ENCODE peak calls at places on chromosome 7, in eight cellular contexts. D is stomach, F is PC-3, L is OCI-LY7, T is left ventricle myocardium inferior, X is A549, V is endodermal cell, U is right atrium auricular region. C is an unnamed sample.

GRCh38 chr7:101833799-101834198 is 16.4 kb downstream of the CUX1 start:
- DNase-seq in D (no peak), X (no peak), F (no peak), V (no peak), T (no peak), U (no peak), L (no peak), C (peak; percentile 44)

GRCh38 chr7:87345166-87345927 is at the start of gene CROT:
- DNase-seq in L (peak; percentile 95), V (peak; percentile 98), U (peak; percentile 96), T (peak; percentile 98), F (peak; percentile 91), D (peak; percentile 95), X (peak; percentile 85), C (peak; percentile 98)

GRCh38 chr7:155998328-155998691 is 186.0 kb upstream of the SHH start:
- DNase-seq in X (no peak), V (peak; percentile 31), L (no peak), T (no peak), U (peak; percentile 46), D (no peak), F (no peak), C (peak; percentile 55)

GRCh38 chr7:154914580-154915380 is 88.1 kb downstream of the PAXIP1 start:
- DNase-seq in L (no peak), X (no peak), U (no peak), F (no peak), V (peak; percentile 74), D (no peak), T (no peak), C (no peak)

GRCh38 chr7:73920406-73921134 is 59.6 kb downstream of the TMEM270 start:
- DNase-seq in D (no peak), U (no peak), T (no peak), V (no peak), F (no peak), L (no peak), X (no peak), C (no peak)

GRCh38 chr7:18481776-18482175 is 13.8 kb upstream of the HDAC9 start:
- DNase-seq in U (no peak), T (no peak), V (no peak), X (no peak), L (no peak), D (no peak), F (no peak), C (no peak)

GRCh38 chr7:134368851-134369533 is 52.3 kb upstream of the SLC35B4 start:
- DNase-seq in D (peak; percentile 64), L (no peak), T (no peak), U (no peak), F (peak; percentile 95), V (no peak), X (peak; percentile 81), C (no peak)

GRCh38 chr7:125061776-125062397 is 132.3 kb upstream of the POT1 start:
- DNase-seq in L (no peak), D (no peak), F (peak; percentile 78), V (no peak), X (no peak), U (no peak), T (no peak), C (no peak)

GRCh38 chr7:23471090-23471859 is 984 bp upstream of the IGF2BP3 start:
- DNase-seq in D (no peak), V (peak; percentile 97), U (no peak), X (peak; percentile 80), L (peak; percentile 93), F (peak; percentile 78), T (no peak), C (no peak)

GRCh38 chr7:155183655-155184054 is 113.5 kb downstream of the HTR5A start:
- DNase-seq in T (no peak), F (no peak), D (no peak), L (no peak), X (no peak), V (peak; percentile 1), U (no peak), C (no peak)

GRCh38 chr7:4687956-4688355 is 5.9 kb downstream of the FOXK1 start:
- DNase-seq in D (no peak), V (no peak), F (no peak), L (no peak), T (no peak), U (no peak), X (no peak), C (no peak)

GRCh38 chr7:92836489-92837213 is at the start of gene CDK6:
- DNase-seq in D (peak; percentile 71), T (peak; percentile 64), U (no peak), L (peak; percentile 58), F (peak; percentile 62), X (peak; percentile 56), V (peak; percentile 87), C (peak; percentile 85)

GRCh38 chr7:112157072-112157471 is 49.1 kb downstream of the DOCK4 start:
- DNase-seq in D (no peak), U (no peak), F (peak; percentile 48), X (no peak), L (no peak), T (no peak), V (no peak), C (no peak)

GRCh38 chr7:108460964-108461363 is 4.7 kb upstream of the NRCAM start:
- DNase-seq in F (no peak), V (no peak), T (no peak), L (no peak), U (no peak), X (no peak), D (no peak), C (no peak)

GRCh38 chr7:32257632-32258031 is 187.4 kb upstream of the PDE1C start:
- DNase-seq in D (no peak), F (no peak), V (no peak), X (no peak), T (no peak), L (no peak), U (no peak), C (no peak)

GRCh38 chr7:131627589-131628212 is 71.3 kb upstream of the PODXL start:
- DNase-seq in L (no peak), D (no peak), X (no peak), F (no peak), V (peak; percentile 41), T (no peak), U (no peak), C (no peak)

GRCh38 chr7:135965602-135966001 is 11.6 kb downstream of the MTPN start:
- DNase-seq in L (no peak), T (no peak), F (no peak), D (no peak), U (no peak), X (no peak), V (no peak), C (no peak)

GRCh38 chr7:132450706-132451105 is 125.6 kb downstream of the PLXNA4 start:
- DNase-seq in F (no peak), L (no peak), D (no peak), T (no peak), U (no peak), V (no peak), X (no peak), C (no peak)

GRCh38 chr7:141550694-141551079 is 523 bp upstream of the AGK start:
- DNase-seq in U (no peak), L (no peak), V (peak; percentile 67), D (no peak), T (peak; percentile 19), F (no peak), X (peak; percentile 11), C (no peak)

GRCh38 chr7:123624527-123625183 is 23.0 kb downstream of the ASB15 start:
- DNase-seq in T (peak; percentile 29), F (peak; percentile 51), D (peak; percentile 66), X (peak; percentile 48), U (no peak), L (peak; percentile 67), V (peak; percentile 94), C (peak; percentile 67)

GRCh38 chr7:111990597-111990996 is 215.6 kb downstream of the DOCK4 start:
- DNase-seq in V (no peak), L (no peak), U (no peak), T (no peak), F (no peak), X (no peak), D (no peak), C (no peak)

GRCh38 chr7:15609287-15609686 is 47.5 kb upstream of the AGMO start:
- DNase-seq in L (no peak), T (no peak), F (no peak), X (no peak), U (no peak), D (no peak), V (no peak), C (no peak)

GRCh38 chr7:151512353-151512752 is 7.3 kb downstream of the RHEB start:
- DNase-seq in T (no peak), L (no peak), F (no peak), D (no peak), U (no peak), X (no peak), V (no peak), C (no peak)
- H3K4me1 ChIP-seq in T (peaks cover 87% of the 10 kb centered on the region), L (peaks cover 12% of the 10 kb centered on the region), F (peaks cover 26% of the 10 kb centered on the region), D (peaks cover 29% of the 10 kb centered on the region), U (peaks cover 79% of the 10 kb centered on the region), X (peaks cover 37% of the 10 kb centered on the region), V (no peaks in the 10 kb centered on the region), C (peaks cover 60% of the 10 kb centered on the region)

GRCh38 chr7:70761711-70762328 is 370.1 kb upstream of the GALNT17 start:
- DNase-seq in D (no peak), U (no peak), V (no peak), F (no peak), L (peak; percentile 71), T (no peak), X (no peak), C (no peak)
- H3K27ac ChIP-seq in D (no peak overlapping the region), U (no peak overlapping the region), V (no peak overlapping the region), F (no peak overlapping the region), L (no peak overlapping the region), T (no peak overlapping the region), X (no peak overlapping the region), C (no peak overlapping the region)

DNA sequence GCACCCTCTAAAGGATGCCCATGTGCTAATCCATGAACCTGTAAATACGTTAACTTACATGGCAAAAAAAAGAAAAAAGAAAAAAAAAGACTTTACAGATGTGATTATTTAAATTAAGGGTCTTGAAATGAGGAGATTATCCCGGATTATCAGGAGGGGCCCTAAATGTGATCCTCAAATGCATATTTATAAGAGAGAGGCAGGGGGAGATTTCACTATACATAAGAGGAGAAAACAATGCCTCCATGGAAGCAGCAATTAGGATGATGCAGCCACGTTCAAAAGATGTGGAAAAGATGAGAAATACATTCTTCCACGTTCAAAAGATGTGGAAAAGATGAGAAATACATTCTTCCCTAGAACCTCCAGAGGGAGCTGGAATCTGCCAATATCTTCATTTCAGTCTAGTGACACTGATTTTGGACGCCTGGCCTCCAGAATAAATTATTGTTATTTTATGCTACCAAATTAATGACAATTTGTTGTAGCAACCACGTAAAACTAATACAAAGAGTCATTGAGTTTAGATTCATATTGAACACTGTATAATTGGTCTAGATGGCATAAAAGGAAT is 328.4 kb upstream of the GNAI1 start:
- DNase-seq in L (no peak), T (no peak), X (no peak), F (peak; percentile 55), V (no peak), D (no peak), U (no peak), C (no peak)
- TF ChIP-seq CTCF in L (no peak), T (peak; percentile 21), X (peak; percentile 44), F (peak; percentile 69), V (peak; percentile 54), D (no peak), U (peak; percentile 39), C (peak; percentile 19)

GRCh38 chr7:150629347-150629746 is 2.8 kb downstream of the GIMAP6 start:
- DNase-seq in L (no peak), V (no peak), D (no peak), X (no peak), U (no peak), F (no peak), T (peak; percentile 67), C (no peak)
- H3K4me1 ChIP-seq in L (no peaks in the 10 kb centered on the region), V (no peaks in the 10 kb centered on the region), D (no peaks in the 10 kb centered on the region), X (no peaks in the 10 kb centered on the region), U (peaks cover 49% of the 10 kb centered on the region), F (no peaks in the 10 kb centered on the region), T (peaks cover 71% of the 10 kb centered on the region), C (peaks cover 24% of the 10 kb centered on the region)

GRCh38 chr7:676246-676971 is 50.1 kb upstream of the DNAAF5 start:
- DNase-seq in F (no peak), U (no peak), V (no peak), X (no peak), T (no peak), L (no peak), D (no peak), C (peak; percentile 43)
- H3K27ac ChIP-seq in F (no peak overlapping the region), U (no peak overlapping the region), V (no peak overlapping the region), X (no peak overlapping the region), T (no peak overlapping the region), L (no peak overlapping the region), D (no peak overlapping the region), C (no peak overlapping the region)